ENCODE peak calls at places on chromosomes 4 and X, in ten cellular contexts. E is IMR-90; Y is breast epithelium; J is body of pancreas; O is uterus; A is aorta; R is effector memory CD4-positive, alpha-beta T cell; C is endodermal cell; B is hepatocyte; Q is suprapubic skin. L is an unnamed sample. For H3K4me1, the result is how much of the 10 kb centered on the place peaks cover.

GRCh38 chr4:185987976-185988627 is 80.9 kb upstream of the TLR3 start:
- DNase-seq in E (no peak), B (no peak), O (no peak), Y (no peak), R (no peak), Q (no peak), C (no peak), J (no peak), A (no peak), L (no peak)

GRCh38 chr4:123183308-123183707 is 213.3 kb upstream of the SPRY1 start:
- DNase-seq in Q (no peak), E (no peak), B (no peak), A (no peak), O (no peak), C (no peak), Y (no peak), R (no peak), J (no peak), L (no peak)

GRCh38 chr4:151417164-151417571 is 8.2 kb downstream of the FHIP1A start:
- DNase-seq in B (no peak), O (no peak), E (no peak), Q (no peak), A (no peak), J (no peak), C (no peak), R (no peak), Y (no peak), L (no peak)

GRCh38 chr4:1029957-1030520 is 18.6 kb downstream of the FGFRL1 start:
- DNase-seq in B (no peak), Y (no peak), A (no peak), C (peak), E (no peak), J (no peak), R (no peak), Q (no peak), O (no peak), L (no peak)

GRCh38 chr4:118941149-118941548 is 52.5 kb downstream of the SYNPO2 start:
- DNase-seq in R (no peak), J (peak), C (no peak), Q (no peak), O (peak), B (peak), A (no peak), Y (no peak), E (peak), L (no peak)

GRCh38 chr4:116788723-116789122 is 296.7 kb downstream of the TRAM1L1 start:
- DNase-seq in E (no peak), J (no peak), A (no peak), Y (no peak), O (no peak), C (no peak), B (no peak), R (no peak), Q (no peak), L (no peak)

GRCh38 chrX:22629105-22629725 is 356.5 kb downstream of the CBLL2 start:
- DNase-seq in B (no peak), Y (no peak), O (no peak), E (peak), J (no peak), Q (no peak), C (no peak), A (no peak), R (no peak), L (no peak)

GRCh38 chr4:174592985-174593335 is 70.7 kb upstream of the HPGD start:
- DNase-seq in E (peak), C (no peak), O (no peak), B (peak), A (no peak), J (no peak), Y (no peak), R (no peak), Q (no peak), L (no peak)

GRCh38 chrX:154526901-154527675 is 11.1 kb upstream of the FAM3A start:
- DNase-seq in Y (peak), E (peak), R (peak), Q (peak), C (peak), O (peak), B (peak), J (peak), A (peak), L (peak)

GRCh38 chrX:126167560-126167959 is 1.5 kb upstream of the DCAF12L2 start:
- DNase-seq in O (no peak), B (no peak), Q (no peak), R (no peak), Y (no peak), E (no peak), A (no peak), C (no peak), J (no peak), L (no peak)

GRCh38 chr4:4488405-4489404 is 53.1 kb downstream of the STX18 start:
- DNase-seq in O (peak), Q (no peak), E (peak), Y (peak), R (peak), J (peak), C (peak), B (peak), A (peak), L (peak)

GRCh38 chr4:154491731-154492249 is at the start of gene DCHS2:
- DNase-seq in B (peak), O (peak), C (peak), R (no peak), E (no peak), Q (no peak), J (no peak), A (peak), Y (no peak), L (no peak)

GRCh38 chr4:27278615-27279014 is 418.0 kb downstream of the STIM2 start:
- DNase-seq in B (peak), R (no peak), O (no peak), J (no peak), C (peak), Y (no peak), E (peak), Q (no peak), A (no peak), L (no peak)

GRCh38 chr4:127586922-127587571 is 45.7 kb upstream of the INTU start:
- DNase-seq in R (no peak), C (peak), Q (no peak), B (peak), A (no peak), Y (no peak), E (peak), J (peak), O (no peak), L (no peak)

GRCh38 chr4:24236532-24236931 is 346.7 kb upstream of the PPARGC1A start:
- DNase-seq in J (no peak), Y (no peak), B (no peak), E (peak), Q (no peak), O (no peak), R (no peak), C (no peak), A (no peak), L (no peak)

GRCh38 chr4:102825261-102826071 is 1.9 kb downstream of the UBE2D3 start:
- DNase-seq in C (peak), Q (no peak), B (peak), R (peak), O (no peak), E (peak), J (peak), Y (no peak), A (peak), L (peak)

GRCh38 chr4:102823897-102824296 is 3.5 kb downstream of the UBE2D3 start:
- DNase-seq in A (no peak), Y (no peak), Q (no peak), R (no peak), B (no peak), E (peak), O (no peak), J (no peak), C (no peak), L (no peak)

GRCh38 chr4:102826105-102826889 is 1.1 kb downstream of the UBE2D3 start:
- DNase-seq in O (no peak), Q (peak), A (no peak), E (no peak), R (no peak), J (no peak), B (no peak), Y (no peak), C (no peak), L (no peak)

GRCh38 chr4:102824398-102824797 is 3.0 kb downstream of the UBE2D3 start:
- DNase-seq in R (no peak), C (no peak), E (peak), Q (no peak), Y (no peak), A (no peak), B (no peak), J (no peak), O (no peak), L (no peak)

DNA sequence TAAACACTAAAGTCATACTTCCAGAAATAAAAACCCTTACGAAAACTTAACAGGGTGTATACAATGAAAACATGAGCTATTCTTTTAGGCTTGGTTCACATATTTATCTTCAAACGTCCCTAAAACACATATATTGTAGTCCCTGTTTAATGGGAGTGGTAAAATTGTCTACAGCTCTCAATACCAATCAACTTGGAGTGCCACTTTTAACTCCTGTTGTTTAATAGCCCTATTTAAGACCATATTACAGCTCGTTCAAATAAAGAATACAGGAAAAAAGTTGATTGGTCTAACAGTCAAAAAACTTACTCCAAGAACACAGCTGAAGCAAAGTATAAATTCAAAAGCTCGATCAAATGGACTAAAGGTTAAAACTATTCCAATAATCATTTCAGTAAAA is 3.9 kb downstream of the UBE2D3 start:
- DNase-seq in R (no peak), Y (no peak), J (no peak), Q (no peak), B (no peak), O (no peak), A (no peak), C (no peak), E (no peak), L (no peak)
- H3K4me3 ChIP-seq in R (peak), Y (peak), J (no peak), Q (peak), B (peak), O (no peak), A (peak), C (peak), E (peak), L (no peak)

DNA sequence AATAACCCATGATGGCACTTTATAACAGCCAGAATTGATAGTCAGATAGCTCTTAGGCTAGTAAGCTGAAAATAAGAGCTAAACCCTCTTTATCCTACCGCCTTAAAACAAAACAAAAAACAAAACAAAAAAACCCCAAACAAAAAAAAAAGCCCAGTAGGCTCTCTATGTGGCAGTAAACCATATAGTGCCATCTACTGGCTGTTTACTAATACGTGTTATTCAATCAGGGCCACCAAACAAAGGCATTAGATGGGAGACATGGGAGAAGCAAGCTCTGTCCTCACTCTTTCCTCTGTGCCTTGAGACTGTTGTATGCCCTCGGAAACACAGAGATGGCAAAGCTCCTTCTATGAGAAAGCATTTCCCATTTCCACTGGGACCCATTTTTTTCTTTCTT is 148.8 kb upstream of the MID1 start:
- DNase-seq in E (peak), Q (no peak), J (no peak), R (no peak), O (no peak), C (no peak), Y (no peak), A (no peak), B (peak), L (no peak)
- H3K4me1 ChIP-seq in E (under half), Q (under half), J (under half), R (under half), O (under half), C (under half), Y (under half), A (under half), B (under half), L (under half)

GRCh38 chr4:54091637-54092404 is 8.1 kb upstream of the GSX2 start:
- DNase-seq in A (peak), E (peak), Y (no peak), R (peak), J (peak), B (peak), O (peak), C (peak), Q (no peak), L (peak)
- H3K27ac ChIP-seq in A (no peak), E (no peak), Y (peak), R (no peak), J (no peak), B (no peak), O (no peak), C (no peak), Q (peak), L (no peak)

GRCh38 chr4:15186149-15186548 is 183.9 kb downstream of the CPEB2 start:
- DNase-seq in R (no peak), E (peak), Q (no peak), O (no peak), J (no peak), Y (no peak), B (no peak), A (no peak), C (no peak), L (peak)
- H3K4me3 ChIP-seq in R (no peak), E (no peak), Q (no peak), O (no peak), J (no peak), Y (no peak), B (no peak), A (no peak), C (no peak), L (no peak)

L was measured in lung.